ENCODE peak calls at places on chromosomes 13 and 19, in eight cellular contexts. One of them, this sample, is unnamed.

GRCh38 chr13:40059540-40060232 is 404.2 kb downstream of the COG6 start:
- DNase-seq in lower lobe of right lung: no peak
- DNase-seq in IMR-90: no peak
- DNase-seq in cardiac muscle cell: peak
- DNase-seq in breast epithelium: no peak
- DNase-seq in CD4-positive, alpha-beta memory T cell: no peak
- DNase-seq in left ventricle myocardium inferior: no peak
- DNase-seq in GM12878: peak
- DNase-seq in this sample: no peak

GRCh38 chr13:73718248-73718647 is 416.0 kb downstream of the KLF12 start:
- DNase-seq in lower lobe of right lung: no peak
- DNase-seq in cardiac muscle cell: no peak
- DNase-seq in breast epithelium: no peak
- DNase-seq in IMR-90: no peak
- DNase-seq in left ventricle myocardium inferior: no peak
- DNase-seq in GM12878: no peak
- DNase-seq in CD4-positive, alpha-beta memory T cell: no peak
- DNase-seq in this sample: no peak

GRCh38 chr19:38264486-38265212 is at the start of gene SPINT2:
- DNase-seq in IMR-90: no peak
- DNase-seq in GM12878: no peak
- DNase-seq in lower lobe of right lung: peak
- DNase-seq in breast epithelium: peak
- DNase-seq in left ventricle myocardium inferior: no peak
- DNase-seq in cardiac muscle cell: no peak
- DNase-seq in CD4-positive, alpha-beta memory T cell: no peak
- DNase-seq in this sample: no peak

GRCh38 chr19:3224346-3225325 is at the start of gene CELF5:
- DNase-seq in lower lobe of right lung: no peak
- DNase-seq in breast epithelium: no peak
- DNase-seq in cardiac muscle cell: peak
- DNase-seq in IMR-90: no peak
- DNase-seq in CD4-positive, alpha-beta memory T cell: peak
- DNase-seq in left ventricle myocardium inferior: peak
- DNase-seq in GM12878: no peak
- DNase-seq in this sample: peak

GRCh38 chr19:39402417-39403297 is 4.0 kb upstream of the ZFP36 start:
- DNase-seq in IMR-90: peak
- DNase-seq in lower lobe of right lung: peak
- DNase-seq in GM12878: peak
- DNase-seq in cardiac muscle cell: peak
- DNase-seq in left ventricle myocardium inferior: peak
- DNase-seq in CD4-positive, alpha-beta memory T cell: peak
- DNase-seq in breast epithelium: peak
- DNase-seq in this sample: peak

GRCh38 chr13:67278230-67278629 is 48.1 kb upstream of the PCDH9 start:
- DNase-seq in IMR-90: peak
- DNase-seq in GM12878: no peak
- DNase-seq in lower lobe of right lung: no peak
- DNase-seq in CD4-positive, alpha-beta memory T cell: no peak
- DNase-seq in cardiac muscle cell: peak
- DNase-seq in left ventricle myocardium inferior: no peak
- DNase-seq in breast epithelium: no peak
- DNase-seq in this sample: no peak

GRCh38 chr13:76646946-76647345 is 239.3 kb downstream of the KCTD12 start:
- DNase-seq in cardiac muscle cell: no peak
- DNase-seq in IMR-90: peak
- DNase-seq in lower lobe of right lung: no peak
- DNase-seq in GM12878: no peak
- DNase-seq in left ventricle myocardium inferior: no peak
- DNase-seq in CD4-positive, alpha-beta memory T cell: no peak
- DNase-seq in breast epithelium: no peak
- DNase-seq in this sample: no peak

GRCh38 chr13:110647365-110647737 is 32.0 kb downstream of the NAXD start:
- DNase-seq in breast epithelium: no peak
- DNase-seq in cardiac muscle cell: no peak
- DNase-seq in lower lobe of right lung: no peak
- DNase-seq in IMR-90: no peak
- DNase-seq in GM12878: no peak
- DNase-seq in left ventricle myocardium inferior: no peak
- DNase-seq in CD4-positive, alpha-beta memory T cell: no peak
- DNase-seq in this sample: no peak

GRCh38 chr19:29395712-29396414 is 129.9 kb upstream of the VSTM2B start:
- DNase-seq in CD4-positive, alpha-beta memory T cell: no peak
- DNase-seq in GM12878: no peak
- DNase-seq in cardiac muscle cell: no peak
- DNase-seq in left ventricle myocardium inferior: no peak
- DNase-seq in lower lobe of right lung: no peak
- DNase-seq in breast epithelium: no peak
- DNase-seq in IMR-90: no peak
- DNase-seq in this sample: no peak

GRCh38 chr13:36965767-36966166 is 33.4 kb downstream of the ALG5 start:
- DNase-seq in cardiac muscle cell: peak
- DNase-seq in IMR-90: peak
- DNase-seq in lower lobe of right lung: no peak
- DNase-seq in CD4-positive, alpha-beta memory T cell: no peak
- DNase-seq in GM12878: no peak
- DNase-seq in breast epithelium: no peak
- DNase-seq in left ventricle myocardium inferior: no peak
- DNase-seq in this sample: no peak

GRCh38 chr19:35068941-35069634 is 27.6 kb downstream of the HPN start:
- DNase-seq in cardiac muscle cell: no peak
- DNase-seq in breast epithelium: no peak
- DNase-seq in IMR-90: no peak
- DNase-seq in GM12878: no peak
- DNase-seq in CD4-positive, alpha-beta memory T cell: no peak
- DNase-seq in left ventricle myocardium inferior: no peak
- DNase-seq in lower lobe of right lung: peak
- DNase-seq in this sample: no peak

GRCh38 chr13:107734891-107735620 is 480.3 kb downstream of the LIG4 start:
- DNase-seq in cardiac muscle cell: peak
- DNase-seq in breast epithelium: no peak
- DNase-seq in left ventricle myocardium inferior: no peak
- DNase-seq in CD4-positive, alpha-beta memory T cell: no peak
- DNase-seq in IMR-90: no peak
- DNase-seq in GM12878: no peak
- DNase-seq in lower lobe of right lung: no peak
- DNase-seq in this sample: no peak

GRCh38 chr19:55455576-55456235 is 5.7 kb downstream of the ISOC2 start:
- DNase-seq in breast epithelium: no peak
- DNase-seq in IMR-90: no peak
- DNase-seq in CD4-positive, alpha-beta memory T cell: no peak
- DNase-seq in lower lobe of right lung: no peak
- DNase-seq in GM12878: no peak
- DNase-seq in cardiac muscle cell: no peak
- DNase-seq in left ventricle myocardium inferior: no peak
- DNase-seq in this sample: no peak

GRCh38 chr13:80171096-80171495 is 169.8 kb downstream of the SPRY2 start:
- DNase-seq in breast epithelium: no peak
- DNase-seq in GM12878: no peak
- DNase-seq in left ventricle myocardium inferior: no peak
- DNase-seq in IMR-90: no peak
- DNase-seq in CD4-positive, alpha-beta memory T cell: no peak
- DNase-seq in lower lobe of right lung: no peak
- DNase-seq in cardiac muscle cell: no peak
- DNase-seq in this sample: no peak

GRCh38 chr13:25977216-25977615 is 74.6 kb downstream of the SHISA2 start:
- DNase-seq in CD4-positive, alpha-beta memory T cell: no peak
- DNase-seq in GM12878: no peak
- DNase-seq in left ventricle myocardium inferior: no peak
- DNase-seq in IMR-90: no peak
- DNase-seq in cardiac muscle cell: no peak
- DNase-seq in lower lobe of right lung: no peak
- DNase-seq in breast epithelium: no peak
- DNase-seq in this sample: no peak

GRCh38 chr13:28794370-28794769 is 25.8 kb upstream of the MTUS2 start:
- DNase-seq in breast epithelium: no peak
- DNase-seq in cardiac muscle cell: no peak
- DNase-seq in GM12878: no peak
- DNase-seq in lower lobe of right lung: no peak
- DNase-seq in IMR-90: no peak
- DNase-seq in CD4-positive, alpha-beta memory T cell: no peak
- DNase-seq in left ventricle myocardium inferior: no peak
- DNase-seq in this sample: no peak

GRCh38 chr19:54138777-54139256 is 1.3 kb downstream of the CNOT3 start:
- DNase-seq in GM12878: no peak
- DNase-seq in breast epithelium: no peak
- DNase-seq in left ventricle myocardium inferior: no peak
- DNase-seq in CD4-positive, alpha-beta memory T cell: no peak
- DNase-seq in IMR-90: no peak
- DNase-seq in cardiac muscle cell: no peak
- DNase-seq in lower lobe of right lung: no peak
- DNase-seq in this sample: no peak
- H3K27ac ChIP-seq in GM12878: peak
- H3K27ac ChIP-seq in breast epithelium: peak
- H3K27ac ChIP-seq in left ventricle myocardium inferior: peak
- H3K27ac ChIP-seq in CD4-positive, alpha-beta memory T cell: peak
- H3K27ac ChIP-seq in IMR-90: peak
- H3K27ac ChIP-seq in cardiac muscle cell: peak
- H3K27ac ChIP-seq in lower lobe of right lung: no peak
- H3K27ac ChIP-seq in this sample: peak

DNA sequence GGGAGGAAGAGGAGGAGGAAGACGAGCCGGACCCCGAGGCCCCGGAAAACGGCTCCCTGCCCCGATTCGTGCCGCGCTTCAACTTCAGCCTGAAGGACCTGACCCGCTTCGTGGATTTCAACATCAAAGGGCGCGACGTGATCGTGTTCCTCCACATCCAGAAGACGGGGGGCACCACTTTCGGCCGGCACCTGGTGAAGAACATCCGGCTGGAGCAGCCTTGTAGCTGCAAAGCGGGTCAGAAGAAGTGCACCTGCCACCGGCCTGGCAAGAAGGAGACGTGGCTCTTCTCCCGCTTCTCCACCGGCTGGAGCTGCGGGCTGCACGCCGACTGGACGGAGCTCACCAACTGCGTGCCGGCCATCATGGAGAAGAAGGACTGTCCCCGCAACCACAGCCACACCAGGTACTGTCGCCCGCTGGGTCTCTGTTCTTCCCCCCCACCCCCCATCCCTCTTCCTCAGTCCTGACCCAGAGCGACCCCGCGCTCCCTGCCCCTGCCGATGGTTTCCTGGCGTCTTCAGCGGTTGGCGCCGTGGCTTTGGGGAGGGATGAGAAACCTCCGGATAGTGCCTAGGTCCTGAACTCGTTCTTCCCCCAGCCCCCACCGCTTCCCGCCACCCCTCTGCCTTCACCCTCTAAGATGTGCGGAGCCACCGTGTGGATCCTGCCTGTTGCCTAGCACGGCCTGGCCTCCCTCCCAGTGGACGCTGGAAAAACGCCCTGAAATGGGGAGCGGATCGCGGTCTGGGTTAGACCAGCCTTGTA is 1.4 kb downstream of the HS6ST3 start:
- DNase-seq in cardiac muscle cell: peak
- DNase-seq in lower lobe of right lung: peak
- DNase-seq in IMR-90: no peak
- DNase-seq in left ventricle myocardium inferior: peak
- DNase-seq in breast epithelium: no peak
- DNase-seq in CD4-positive, alpha-beta memory T cell: no peak
- DNase-seq in GM12878: no peak
- DNase-seq in this sample: no peak
- H3K27ac ChIP-seq in cardiac muscle cell: no peak
- H3K27ac ChIP-seq in lower lobe of right lung: no peak
- H3K27ac ChIP-seq in IMR-90: no peak
- H3K27ac ChIP-seq in left ventricle myocardium inferior: no peak
- H3K27ac ChIP-seq in breast epithelium: no peak
- H3K27ac ChIP-seq in CD4-positive, alpha-beta memory T cell: no peak
- H3K27ac ChIP-seq in GM12878: no peak
- H3K27ac ChIP-seq in this sample: no peak

DNA sequence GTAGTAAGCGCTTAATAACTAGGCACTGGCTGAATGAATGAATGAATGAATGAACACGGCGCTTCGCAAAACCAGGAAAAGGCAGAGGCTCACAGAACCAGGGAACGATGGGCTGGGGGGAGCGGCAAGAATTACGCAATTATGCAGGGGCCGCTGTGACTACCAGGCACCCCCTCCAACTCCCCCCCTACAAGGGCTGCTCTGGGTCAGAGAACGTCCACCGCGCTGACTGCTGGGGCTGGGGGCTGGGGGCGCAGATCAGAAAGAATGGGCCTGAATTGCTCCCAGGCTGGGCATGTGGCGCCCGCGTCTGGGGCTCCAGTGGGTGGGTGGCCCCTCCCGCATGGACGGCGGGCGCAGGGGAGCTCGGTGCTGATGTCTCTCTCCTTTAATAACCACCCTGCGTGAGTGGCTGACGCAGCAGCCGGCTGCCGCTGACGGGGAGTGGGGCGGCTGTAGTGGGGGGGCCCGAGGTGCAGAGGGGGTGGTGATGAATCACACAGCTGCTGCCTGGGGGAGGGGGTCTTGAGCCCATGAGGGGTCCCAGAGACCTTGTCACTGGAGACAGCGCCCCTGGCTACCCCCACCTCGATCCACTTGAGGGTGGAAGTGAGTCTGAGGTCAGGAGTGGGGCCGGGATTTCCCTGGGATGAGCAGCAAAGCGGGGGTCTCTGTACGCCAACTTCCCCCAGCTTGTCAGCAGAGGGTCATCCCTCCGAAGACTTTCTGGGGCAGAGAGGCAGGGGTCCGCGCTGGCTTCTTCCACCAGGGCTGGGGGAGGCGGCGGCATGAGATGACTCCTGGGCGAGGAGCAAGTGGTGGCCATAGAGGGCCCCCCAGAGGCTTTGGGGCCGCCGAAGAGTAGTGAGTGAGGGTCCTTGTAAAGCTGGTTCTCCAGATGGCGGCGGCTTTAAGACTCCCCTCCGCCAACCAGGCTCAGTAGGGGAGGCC is 1.4 kb upstream of the CIRBP start:
- DNase-seq in lower lobe of right lung: peak
- DNase-seq in CD4-positive, alpha-beta memory T cell: no peak
- DNase-seq in cardiac muscle cell: no peak
- DNase-seq in left ventricle myocardium inferior: no peak
- DNase-seq in GM12878: no peak
- DNase-seq in breast epithelium: no peak
- DNase-seq in IMR-90: peak
- DNase-seq in this sample: no peak
- H3K27ac ChIP-seq in lower lobe of right lung: no peak
- H3K27ac ChIP-seq in CD4-positive, alpha-beta memory T cell: peak
- H3K27ac ChIP-seq in cardiac muscle cell: no peak
- H3K27ac ChIP-seq in left ventricle myocardium inferior: peak
- H3K27ac ChIP-seq in GM12878: no peak
- H3K27ac ChIP-seq in breast epithelium: peak
- H3K27ac ChIP-seq in IMR-90: peak
- H3K27ac ChIP-seq in this sample: peak

GRCh38 chr13:63189712-63190111 is 1774.1 kb upstream of the PCDH20 start:
- DNase-seq in lower lobe of right lung: no peak
- DNase-seq in IMR-90: no peak
- DNase-seq in breast epithelium: no peak
- DNase-seq in left ventricle myocardium inferior: no peak
- DNase-seq in cardiac muscle cell: no peak
- DNase-seq in GM12878: no peak
- DNase-seq in CD4-positive, alpha-beta memory T cell: no peak
- DNase-seq in this sample: no peak

GRCh38 chr13:63190742-63191141 is 1775.1 kb upstream of the PCDH20 start:
- DNase-seq in lower lobe of right lung: no peak
- DNase-seq in left ventricle myocardium inferior: no peak
- DNase-seq in GM12878: no peak
- DNase-seq in cardiac muscle cell: peak
- DNase-seq in IMR-90: peak
- DNase-seq in CD4-positive, alpha-beta memory T cell: no peak
- DNase-seq in breast epithelium: no peak
- DNase-seq in this sample: no peak

GRCh38 chr13:63184693-63185092 is 1769.0 kb upstream of the PCDH20 start:
- DNase-seq in CD4-positive, alpha-beta memory T cell: no peak
- DNase-seq in left ventricle myocardium inferior: no peak
- DNase-seq in IMR-90: peak
- DNase-seq in breast epithelium: no peak
- DNase-seq in cardiac muscle cell: peak
- DNase-seq in GM12878: no peak
- DNase-seq in lower lobe of right lung: no peak
- DNase-seq in this sample: no peak

GRCh38 chr13:63190219-63190618 is 1774.6 kb upstream of the PCDH20 start:
- DNase-seq in breast epithelium: no peak
- DNase-seq in GM12878: no peak
- DNase-seq in left ventricle myocardium inferior: no peak
- DNase-seq in CD4-positive, alpha-beta memory T cell: no peak
- DNase-seq in lower lobe of right lung: no peak
- DNase-seq in IMR-90: no peak
- DNase-seq in cardiac muscle cell: no peak
- DNase-seq in this sample: no peak
- H3K27ac ChIP-seq in breast epithelium: no peak
- H3K27ac ChIP-seq in GM12878: no peak
- H3K27ac ChIP-seq in left ventricle myocardium inferior: no peak
- H3K27ac ChIP-seq in CD4-positive, alpha-beta memory T cell: no peak
- H3K27ac ChIP-seq in lower lobe of right lung: no peak
- H3K27ac ChIP-seq in IMR-90: no peak
- H3K27ac ChIP-seq in cardiac muscle cell: no peak
- H3K27ac ChIP-seq in this sample: no peak